ENCODE peak calls at places on chromosomes 3 and 15, in nine cellular contexts. E is thyroid gland; Q is amniotic epithelial cell; X is WTC11; C is stimulated activated CD8-positive, alpha-beta memory T cell treated with anti-CD3 and anti-CD28 coated beads, Interleukin-15, amount 100 ng/mL, for 24 hours; D is uterus; R is stimulated activated CD4-positive, alpha-beta T cell treated with anti-CD3 and anti-CD28 coated beads, Interleukin-12 subunit alpha, Interleukin-12 subunit beta, amount 100 ng/mL, for 4 hours; U is stimulated activated naive CD4-positive, alpha-beta T cell; H is psoas muscle. V is an unnamed sample.

GRCh38 chr3:49244589-49245205 is 32.3 kb downstream of the C3orf62 start:
- DNase-seq in X (no peak), E (no peak), H (no peak), R (no peak), C (no peak), U (no peak), D (no peak), Q (peak; percentile 34), V (no peak)

GRCh38 chr3:183988216-183988790 is 29.4 kb downstream of the ABCC5 start:
- DNase-seq in Q (peak; percentile 98), E (no peak), R (no peak), H (no peak), U (no peak), C (no peak), X (no peak), D (no peak), V (no peak)

GRCh38 chr3:55454611-55455010 is 32.5 kb downstream of the WNT5A start:
- DNase-seq in C (no peak), D (no peak), E (no peak), R (no peak), X (no peak), U (no peak), Q (no peak), H (no peak), V (peak; percentile 30)

GRCh38 chr3:12476238-12476897 is 7.9 kb upstream of the TSEN2 start:
- DNase-seq in D (no peak), H (no peak), X (no peak), C (no peak), E (no peak), Q (peak; percentile 68), U (no peak), R (no peak), V (no peak)

GRCh38 chr3:32334675-32335074 is 57.0 kb upstream of the CMTM7 start:
- DNase-seq in U (peak; percentile 31), D (no peak), Q (peak; percentile 9), X (peak; percentile 54), C (no peak), H (no peak), E (peak; percentile 20), R (peak; percentile 48), V (no peak)

GRCh38 chr3:101780661-101781060 is 1.6 kb downstream of the NXPE3 start:
- DNase-seq in X (no peak), C (no peak), D (peak; percentile 36), R (no peak), U (no peak), H (no peak), Q (peak; percentile 88), E (peak; percentile 5), V (no peak)

GRCh38 chr15:23564798-23565394 is 578 bp upstream of the MKRN3 start:
- DNase-seq in D (no peak), X (no peak), E (no peak), H (no peak), U (no peak), C (no peak), R (no peak), Q (no peak), V (no peak)

GRCh38 chr3:71725279-71725991 is at the start of gene EIF4E3:
- DNase-seq in C (no peak), D (peak; percentile 31), H (peak; percentile 47), R (peak; percentile 48), E (peak; percentile 50), X (peak; percentile 52), U (peak; percentile 36), Q (no peak), V (no peak)

GRCh38 chr3:110343376-110343775 is 728.2 kb upstream of the NECTIN3 start:
- DNase-seq in X (no peak), D (no peak), R (no peak), E (no peak), C (no peak), H (no peak), U (no peak), Q (peak; percentile 94), V (no peak)

GRCh38 chr15:37880009-37880834 is 54.2 kb upstream of the TMCO5A start:
- DNase-seq in Q (peak; percentile 72), U (no peak), H (no peak), C (no peak), R (no peak), D (no peak), E (peak; percentile 51), X (no peak), V (no peak)

GRCh38 chr3:101720851-101721649 is 3.4 kb upstream of the CEP97 start:
- DNase-seq in C (no peak), X (no peak), R (no peak), E (no peak), Q (no peak), H (no peak), U (no peak), D (no peak), V (no peak)

GRCh38 chr3:30668051-30668609 is 61.7 kb downstream of the TGFBR2 start:
- DNase-seq in D (no peak), Q (no peak), R (no peak), U (no peak), C (no peak), H (no peak), E (peak; percentile 22), X (no peak), V (no peak)

GRCh38 chr3:111929484-111929883 is 49.3 kb upstream of the ABHD10 start:
- DNase-seq in X (no peak), H (no peak), U (no peak), R (no peak), D (no peak), Q (no peak), E (no peak), C (no peak), V (no peak)

GRCh38 chr15:66310786-66311185 is 17.4 kb downstream of the DIS3L start:
- DNase-seq in R (no peak), D (no peak), E (peak; percentile 86), H (no peak), U (no peak), X (no peak), Q (no peak), C (no peak), V (no peak)

V was measured in right atrium auricular region.